ENCODE peak calls at places on chromosomes 7 and 10, in nine cellular contexts. C is MM.1S, I is cardiac muscle cell, P is vagina, N is neural progenitor cell, U is prostate gland, A is fibroblast of lung, F is mesendoderm, D is breast epithelium. L is an unnamed sample. For H3K36me3, the result is how much of the 10 kb centered on the place peaks cover.

GRCh38 chr7:55365103-55365679 is at the start of gene LANCL2:
- DNase-seq in D (no peak), U (peak), N (peak), P (no peak), A (peak), C (no peak), F (no peak), I (peak), L (peak)

GRCh38 chr7:55538538-55538937 is 33.8 kb downstream of the VOPP1 start:
- DNase-seq in A (peak), I (no peak), P (no peak), N (no peak), F (no peak), C (no peak), U (no peak), D (no peak), L (no peak)

GRCh38 chr10:107689318-107689717 is 524.8 kb upstream of the SORCS1 start:
- DNase-seq in C (no peak), N (no peak), I (no peak), U (no peak), A (no peak), D (no peak), F (no peak), P (no peak), L (no peak)

GRCh38 chr10:117431160-117431559 is 55.9 kb upstream of the PDZD8 start:
- DNase-seq in A (no peak), U (no peak), C (no peak), F (no peak), D (no peak), I (no peak), N (peak), P (no peak), L (no peak)

GRCh38 chr7:148332191-148332590 is 258.4 kb upstream of the C7orf33 start:
- DNase-seq in A (no peak), I (no peak), P (no peak), F (no peak), C (no peak), U (no peak), N (no peak), D (no peak), L (no peak)

GRCh38 chr10:6811153-6811552 is 231.1 kb upstream of the PRKCQ start:
- DNase-seq in F (no peak), A (no peak), U (no peak), P (no peak), D (no peak), C (no peak), I (no peak), N (no peak), L (no peak)

GRCh38 chr10:98377001-98377400 is 38.0 kb downstream of the PYROXD2 start:
- DNase-seq in C (no peak), A (peak), D (no peak), P (no peak), U (no peak), N (no peak), I (no peak), F (no peak), L (no peak)

GRCh38 chr10:125153693-125154490 is 6.5 kb downstream of the CTBP2 start:
- DNase-seq in C (no peak), P (no peak), D (peak), F (no peak), A (peak), N (no peak), U (peak), I (no peak), L (peak)

GRCh38 chr10:61937631-61938284 is 36.3 kb downstream of the ARID5B start:
- DNase-seq in I (no peak), U (peak), A (peak), F (peak), P (no peak), D (no peak), C (peak), N (no peak), L (no peak)

GRCh38 chr10:61438141-61438984 is 14.8 kb downstream of the TMEM26 start:
- DNase-seq in A (peak), N (no peak), P (no peak), F (peak), I (no peak), U (no peak), D (no peak), C (no peak), L (no peak)

GRCh38 chr10:86389441-86390193 is 23.0 kb upstream of the GRID1 start:
- DNase-seq in D (no peak), U (no peak), C (peak), P (no peak), I (peak), A (no peak), F (peak), N (peak), L (peak)

GRCh38 chr10:77186936-77187335 is 450.7 kb downstream of the KCNMA1 start:
- DNase-seq in A (peak), I (no peak), P (no peak), C (no peak), N (no peak), F (no peak), U (no peak), D (no peak), L (no peak)

GRCh38 chr10:85008493-85009181 is 680.2 kb downstream of the CCSER2 start:
- DNase-seq in F (peak), I (no peak), N (no peak), C (no peak), U (peak), D (no peak), A (no peak), P (no peak), L (no peak)

GRCh38 chr7:117875566-117875965 is 2.3 kb upstream of the CTTNBP2 start:
- DNase-seq in F (peak), U (no peak), C (peak), N (peak), I (peak), A (peak), D (no peak), P (no peak), L (no peak)

GRCh38 chr10:123287594-123288247 is 133.5 kb downstream of the BUB3 start:
- DNase-seq in N (no peak), I (no peak), A (peak), D (no peak), F (no peak), C (no peak), U (no peak), P (peak), L (no peak)

GRCh38 chr7:66296555-66296954 is 91.4 kb downstream of the TPST1 start:
- DNase-seq in N (no peak), C (no peak), D (no peak), P (no peak), A (peak), U (no peak), F (no peak), I (no peak), L (no peak)

GRCh38 chr10:100811752-100812750 is 66.7 kb downstream of the PAX2 start:
- DNase-seq in U (no peak), F (no peak), D (no peak), I (no peak), N (no peak), A (no peak), C (no peak), P (no peak), L (no peak)

GRCh38 chr7:41921453-41921912 is 218.6 kb upstream of the INHBA start:
- DNase-seq in N (no peak), C (no peak), U (no peak), A (peak), P (no peak), D (no peak), I (no peak), F (no peak), L (no peak)

GRCh38 chr7:4129481-4130122 is 552.5 kb upstream of the FOXK1 start:
- DNase-seq in N (no peak), P (no peak), F (no peak), I (no peak), D (peak), A (no peak), U (no peak), C (no peak), L (no peak)

GRCh38 chr10:23702977-23703414 is 264.1 kb downstream of the OTUD1 start:
- DNase-seq in F (peak), C (peak), D (no peak), I (peak), P (no peak), N (peak), A (peak), U (peak), L (peak)

GRCh38 chr7:151423226-151423625 is 13.4 kb upstream of the WDR86 start:
- DNase-seq in A (peak), C (no peak), F (no peak), P (no peak), D (no peak), N (no peak), U (no peak), I (no peak), L (no peak)

GRCh38 chr10:15558136-15558535 is 161.6 kb downstream of the ITGA8 start:
- DNase-seq in F (peak), A (peak), U (no peak), P (no peak), C (no peak), D (no peak), I (peak), N (no peak), L (no peak)

GRCh38 chr10:24035761-24036160 is 173.2 kb upstream of the KIAA1217 start:
- DNase-seq in D (no peak), F (no peak), I (no peak), U (no peak), N (no peak), A (no peak), P (no peak), C (no peak), L (no peak)

GRCh38 chr7:141073173-141073640 is 657 bp upstream of the TMEM178B start:
- DNase-seq in P (no peak), F (peak), U (peak), A (peak), D (no peak), I (peak), N (peak), C (peak), L (no peak)

GRCh38 chr10:77290528-77291155 is 347.0 kb downstream of the KCNMA1 start:
- DNase-seq in D (no peak), U (no peak), P (no peak), C (no peak), N (no peak), F (peak), A (peak), I (no peak), L (no peak)

GRCh38 chr10:103724074-103724473 is 131.3 kb downstream of the SH3PXD2A start:
- DNase-seq in U (no peak), P (no peak), A (no peak), N (no peak), D (no peak), F (no peak), I (no peak), C (no peak), L (no peak)

GRCh38 chr7:93592588-93593266 is 18.2 kb upstream of the CALCR start:
- DNase-seq in F (no peak), A (no peak), D (no peak), I (no peak), P (no peak), U (no peak), C (no peak), N (no peak), L (no peak)

GRCh38 chr10:77247076-77247561 is 390.5 kb downstream of the KCNMA1 start:
- DNase-seq in U (no peak), F (peak), A (peak), C (no peak), P (no peak), I (no peak), D (no peak), N (no peak), L (peak)

GRCh38 chr10:87622290-87623004 is 37.2 kb upstream of the PAPSS2 start:
- DNase-seq in F (peak), P (no peak), U (no peak), D (no peak), C (peak), N (peak), I (no peak), A (no peak), L (no peak)

GRCh38 chr7:105940111-105940510 is 23.0 kb upstream of the CDHR3 start:
- DNase-seq in I (no peak), D (no peak), P (no peak), A (no peak), F (no peak), U (peak), C (no peak), N (no peak), L (no peak)

GRCh38 chr7:47552631-47553030 is 29.3 kb downstream of the TNS3 start:
- DNase-seq in I (no peak), C (no peak), F (no peak), N (no peak), D (no peak), A (peak), P (no peak), U (no peak), L (no peak)

GRCh38 chr7:28988818-28989595 is 30.9 kb upstream of the TRIL start:
- DNase-seq in A (peak), I (no peak), U (no peak), F (peak), P (no peak), D (no peak), C (no peak), N (no peak), L (peak)

GRCh38 chr10:119310807-119311206 is 103.4 kb downstream of the GRK5 start:
- DNase-seq in I (no peak), U (no peak), D (no peak), N (no peak), A (no peak), F (no peak), C (no peak), P (no peak), L (peak)

GRCh38 chr7:54541941-54542618 is at the start of gene VSTM2A:
- DNase-seq in I (peak), D (no peak), A (peak), N (peak), C (no peak), U (no peak), F (peak), P (no peak), L (no peak)

GRCh38 chr10:62029401-62029800 is 127.9 kb downstream of the ARID5B start:
- DNase-seq in N (no peak), P (no peak), C (no peak), D (no peak), A (no peak), F (no peak), U (no peak), I (no peak), L (no peak)

GRCh38 chr7:30985756-30986155 is 22.0 kb downstream of the GHRHR start:
- DNase-seq in U (no peak), C (no peak), I (no peak), P (no peak), A (no peak), D (no peak), F (no peak), N (no peak), L (no peak)
- H3K36me3 ChIP-seq in U (under half), C (under half), I (under half), P (under half), A (under half), D (under half), F (under half), N (under half), L (under half)

GRCh38 chr10:109624939-109625338 is 298.4 kb downstream of the XPNPEP1 start:
- DNase-seq in I (no peak), A (no peak), D (no peak), U (no peak), P (no peak), N (no peak), F (no peak), C (no peak), L (no peak)
- H3K36me3 ChIP-seq in I (under half), A (under half), D (under half), U (under half), P (under half), N (under half), F (under half), C (under half), L (under half)

GRCh38 chr10:66307826-66308225 is 618.0 kb upstream of the LRRTM3 start:
- DNase-seq in D (no peak), N (no peak), C (no peak), F (no peak), A (no peak), U (no peak), P (no peak), I (no peak), L (no peak)
- H3K36me3 ChIP-seq in D (under half), N (under half), C (under half), F (under half), A (under half), U (under half), P (under half), I (under half), L (under half)

GRCh38 chr7:101984997-101985645 is 167.7 kb downstream of the CUX1 start:
- DNase-seq in U (no peak), F (no peak), A (no peak), P (no peak), N (peak), I (no peak), D (no peak), C (no peak), L (no peak)
- H3K36me3 ChIP-seq in U (under half), F (under half), A (under half), P (under half), N (under half), I (under half), D (under half), C (under half), L (under half)

GRCh38 chr7:158731761-158732160 is 27.2 kb upstream of the NCAPG2 start:
- DNase-seq in F (no peak), P (no peak), N (no peak), C (no peak), D (no peak), I (no peak), A (no peak), U (no peak), L (no peak)
- H3K36me3 ChIP-seq in F (under half), P (under half), N (under half), C (under half), D (under half), I (under half), A (under half), U (under half), L (under half)

GRCh38 chr10:3143791-3144434 is 28.7 kb downstream of the PITRM1 start:
- DNase-seq in F (no peak), U (no peak), C (no peak), A (no peak), I (no peak), P (no peak), D (no peak), N (no peak), L (no peak)
- H3K36me3 ChIP-seq in F (under half), U (under half), C (under half), A (under half), I (half or more), P (half or more), D (under half), N (under half), L (under half)

GRCh38 chr10:93421426-93421825 is 60.7 kb downstream of the MYOF start:
- DNase-seq in D (no peak), N (no peak), C (no peak), U (no peak), I (no peak), P (no peak), A (no peak), F (peak), L (peak)
- H3K36me3 ChIP-seq in D (under half), N (under half), C (under half), U (under half), I (under half), P (under half), A (under half), F (under half), L (under half)

GRCh38 chr7:130872756-130873448 is 138.9 kb upstream of the KLF14 start:
- DNase-seq in F (no peak), D (no peak), I (no peak), C (no peak), A (no peak), P (no peak), N (no peak), U (no peak), L (no peak)
- H3K36me3 ChIP-seq in F (under half), D (under half), I (under half), C (under half), A (under half), P (under half), N (under half), U (under half), L (under half)

GRCh38 chr10:75589895-75590654 is 158.7 kb downstream of the LRMDA start:
- DNase-seq in I (no peak), U (no peak), P (no peak), F (no peak), D (no peak), N (no peak), C (no peak), A (no peak), L (no peak)

GRCh38 chr10:75593690-75594556 is 162.5 kb downstream of the LRMDA start:
- DNase-seq in N (peak), A (no peak), I (no peak), F (peak), P (no peak), D (no peak), U (no peak), C (no peak), L (no peak)

GRCh38 chr10:75592888-75593643 is 161.6 kb downstream of the LRMDA start:
- DNase-seq in D (no peak), F (no peak), U (no peak), P (no peak), N (no peak), C (no peak), A (no peak), I (no peak), L (no peak)

GRCh38 chr10:75588031-75588430 is 156.6 kb downstream of the LRMDA start:
- DNase-seq in U (no peak), D (no peak), A (no peak), I (no peak), P (no peak), C (no peak), N (no peak), F (no peak), L (no peak)

DNA sequence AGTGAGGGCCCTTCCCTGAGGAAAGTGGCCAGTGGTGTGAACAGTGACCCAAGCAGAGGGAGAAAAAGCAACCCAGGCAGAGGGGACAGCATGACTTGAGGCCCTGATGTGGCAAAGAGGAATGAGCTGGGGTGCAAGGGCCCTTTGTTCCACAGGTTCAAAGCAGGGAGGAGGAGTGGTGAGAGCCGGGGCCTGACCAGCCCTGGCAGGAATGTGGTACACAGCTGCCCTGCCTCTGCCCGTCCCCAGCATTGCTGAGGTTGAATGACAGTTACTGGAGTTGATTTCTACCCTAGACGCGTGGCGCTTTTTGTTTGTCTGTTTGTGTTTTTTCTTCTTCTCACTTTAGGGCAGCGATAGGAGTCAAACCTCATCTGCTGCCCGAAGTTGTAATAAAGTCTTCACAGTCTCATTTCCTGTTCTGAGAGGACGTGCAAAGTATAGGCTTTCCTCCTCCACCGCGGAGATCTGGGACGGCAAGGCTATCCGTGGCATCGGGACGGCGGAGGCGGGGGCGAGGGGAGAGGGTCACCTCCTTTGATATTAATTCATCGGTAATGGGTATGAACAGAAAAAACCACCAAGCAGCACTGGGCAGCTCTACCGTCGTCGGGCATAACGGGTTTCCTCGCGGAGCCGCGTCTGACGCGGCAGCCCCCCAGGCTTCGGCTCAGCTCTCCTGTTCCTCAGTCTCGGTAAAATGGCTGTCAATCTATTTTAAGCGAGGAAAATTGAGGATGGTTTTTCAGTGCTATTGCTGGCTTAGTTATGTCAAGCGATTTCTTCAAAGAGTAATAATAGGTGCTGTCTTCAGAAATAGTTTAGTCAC is 160.8 kb downstream of the LRMDA start:
- DNase-seq in I (no peak), U (no peak), C (no peak), N (no peak), P (no peak), F (no peak), A (no peak), D (no peak), L (no peak)
- H3K36me3 ChIP-seq in I (under half), U (under half), C (under half), N (under half), P (under half), F (under half), A (under half), D (under half), L (under half)

L was measured in colonic mucosa.